ENCODE peak calls at places on chromosomes 16 and 17, in five cellular contexts. S is T-helper 17 cell; D is prostate gland; U is adrenal gland; M is CD4-positive, CD25-positive, alpha-beta regulatory T cell. Q is an unnamed sample. For H3K9me3, the result is how much of the 10 kb centered on the place peaks cover.

GRCh38 chr17:4711671-4712111 is 1.3 kb downstream of the ARRB2 start:
- DNase-seq in M (no peak), S (no peak), D (no peak), U (no peak), Q (no peak)

GRCh38 chr17:64133546-64134215 is 3.7 kb upstream of the ERN1 start:
- DNase-seq in M (peak), S (no peak), D (no peak), U (no peak), Q (peak)

GRCh38 chr16:31141489-31142108 is 6.1 kb upstream of the PRSS8 start:
- DNase-seq in S (no peak), M (no peak), U (peak), D (no peak), Q (peak)

GRCh38 chr17:40717776-40718175 is 14.2 kb upstream of the KRT24 start:
- DNase-seq in M (no peak), D (no peak), S (no peak), U (no peak), Q (no peak)

GRCh38 chr17:59600169-59600568 is 19.5 kb upstream of the CLTC start:
- DNase-seq in U (no peak), S (no peak), M (no peak), D (no peak), Q (no peak)

GRCh38 chr16:58495861-58496331 is 4.0 kb upstream of the NDRG4 start:
- DNase-seq in D (no peak), S (no peak), M (no peak), U (no peak), Q (no peak)

GRCh38 chr16:73149329-73149728 is 101.4 kb upstream of the ZFHX3 start:
- DNase-seq in U (no peak), S (no peak), M (no peak), D (no peak), Q (no peak)

GRCh38 chr16:84520778-84521770 is 16.6 kb upstream of the MEAK7 start:
- DNase-seq in M (no peak), D (no peak), S (no peak), U (no peak), Q (no peak)

GRCh38 chr16:1812732-1813163 is 13.9 kb downstream of the HAGH start:
- DNase-seq in U (peak), S (no peak), D (peak), M (peak), Q (peak)

GRCh38 chr16:5509336-5509735 is 411.7 kb upstream of the EEF2KMT start:
- DNase-seq in M (no peak), U (no peak), D (no peak), S (no peak), Q (no peak)

DNA sequence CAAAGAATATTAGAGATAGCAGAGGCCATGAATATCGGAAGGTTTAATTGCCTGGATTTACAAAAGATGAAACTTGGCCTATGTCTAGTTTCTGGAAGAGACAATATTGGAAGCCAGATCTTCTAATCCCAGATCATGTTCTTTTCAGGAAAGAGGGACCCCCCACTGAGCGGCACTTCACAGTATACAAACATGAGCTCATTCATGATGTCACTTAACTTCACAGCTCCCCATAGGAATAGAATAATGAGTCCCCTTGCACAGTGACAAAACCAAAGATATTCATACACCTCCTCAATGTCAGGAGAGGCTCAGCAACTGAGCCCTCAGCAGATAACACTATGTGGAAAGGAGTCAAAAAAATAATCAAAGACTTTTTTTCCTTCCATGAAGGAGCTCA is 147.5 kb downstream of the CDH11 start:
- DNase-seq in S (no peak), D (no peak), M (no peak), U (no peak), Q (no peak)
- H3K9me3 ChIP-seq in S (under half), D (under half), M (under half), U (under half), Q (under half)

GRCh38 chr16:35449663-35450062 is 1990.3 kb downstream of the TP53TG3F start:
- DNase-seq in U (no peak), D (peak), M (no peak), S (no peak), Q (no peak)

GRCh38 chr16:35450648-35451047 is 1991.2 kb downstream of the TP53TG3F start:
- DNase-seq in D (peak), M (no peak), U (no peak), S (no peak), Q (no peak)

GRCh38 chr16:35447010-35447558 is 1987.7 kb downstream of the TP53TG3F start:
- DNase-seq in D (no peak), M (no peak), U (no peak), S (no peak), Q (no peak)

GRCh38 chr16:35452471-35452870 is 1993.1 kb downstream of the TP53TG3F start:
- DNase-seq in U (no peak), D (no peak), M (no peak), S (no peak), Q (no peak)
- H3K9me3 ChIP-seq in U (under half), D (under half), M (under half), S (under half), Q (under half)

GRCh38 chr16:60731329-60731728 is 1304.9 kb downstream of the CDH8 start:
- DNase-seq in S (no peak), U (no peak), D (no peak), M (no peak), Q (no peak)
- H3K9me3 ChIP-seq in S (under half), U (under half), D (under half), M (under half), Q (under half)

DNA sequence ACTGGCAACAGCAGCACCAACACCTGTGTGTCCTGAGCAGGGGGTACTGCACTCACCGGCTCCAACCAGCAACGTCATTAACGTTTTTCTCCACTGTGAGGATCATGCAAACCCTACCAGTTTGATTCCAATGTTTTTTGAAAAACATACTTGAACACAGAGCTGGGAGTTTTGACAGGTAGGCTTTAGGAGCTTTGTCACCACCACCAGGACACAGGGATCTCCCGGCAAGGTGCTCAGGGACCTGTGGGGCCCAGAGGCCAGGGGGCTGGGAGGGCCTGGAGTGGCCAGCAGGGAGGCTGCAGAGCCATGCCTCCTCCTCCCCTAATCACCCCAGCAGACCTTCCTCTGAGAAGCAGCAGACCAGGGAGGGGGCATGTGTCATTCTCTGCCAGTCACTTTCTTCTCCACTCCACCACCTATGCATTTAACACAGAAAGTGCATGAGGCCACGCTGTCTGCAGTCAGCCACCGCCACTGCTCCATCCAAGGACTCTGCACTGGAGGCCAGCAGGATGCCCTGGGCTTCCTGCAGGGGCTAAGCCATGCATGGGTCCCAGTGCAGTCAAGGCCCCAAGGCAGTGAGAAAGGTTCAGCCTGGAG is 768.2 kb downstream of the KCNJ18 start:
- DNase-seq in U (no peak), D (no peak), M (no peak), S (no peak), Q (no peak)
- H3K9me3 ChIP-seq in U (under half), D (under half), M (under half), S (under half), Q (under half)

GRCh38 chr16:75175074-75175473 is 26.8 kb downstream of the ZFP1 start:
- DNase-seq in M (no peak), S (no peak), U (no peak), D (no peak), Q (no peak)
- H3K9me3 ChIP-seq in M (half or more), S (under half), U (under half), D (under half), Q (under half)

GRCh38 chr16:75172578-75172977 is 24.3 kb downstream of the ZFP1 start:
- DNase-seq in D (no peak), U (no peak), M (no peak), S (no peak), Q (no peak)
- H3K9me3 ChIP-seq in D (under half), U (under half), M (half or more), S (under half), Q (under half)

GRCh38 chr16:27428035-27428785 is 26.2 kb downstream of the IL21R start:
- DNase-seq in S (no peak), D (no peak), M (no peak), U (peak), Q (no peak)
- H3K9me3 ChIP-seq in S (under half), D (under half), M (under half), U (under half), Q (under half)

DNA sequence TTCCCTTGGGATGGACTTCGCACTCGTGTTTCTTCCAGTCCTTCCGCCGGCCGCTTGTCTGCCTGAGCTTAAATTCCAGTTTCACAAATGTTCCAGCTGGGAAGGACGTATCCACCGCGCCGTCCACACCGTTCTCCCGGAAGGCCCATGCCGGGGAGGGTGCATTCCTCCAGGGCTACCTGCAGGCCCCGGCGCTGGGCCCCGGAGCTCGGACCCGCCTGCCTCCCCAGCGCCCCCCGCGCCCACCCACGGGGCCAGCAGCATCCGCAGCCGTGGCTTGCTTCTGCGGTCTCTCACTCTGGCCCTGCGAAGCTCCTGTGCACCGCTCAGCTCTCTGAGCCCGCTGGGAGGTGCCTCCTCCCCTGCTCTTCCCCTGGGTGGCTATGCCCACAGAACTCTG is 2084.1 kb downstream of the TP53TG3F start:
- DNase-seq in D (no peak), S (no peak), M (no peak), U (no peak), Q (no peak)
- H3K9me3 ChIP-seq in D (under half), S (under half), M (under half), U (under half), Q (under half)

Q was measured in BE2C.